ENCODE peak calls at places on chromosomes 6 and 20, in four cellular contexts. B, P, Q and J are unnamed samples.

GRCh38 chr6:158233214-158233795 is 65.2 kb downstream of the GTF2H5 start:
- DNase-seq in P (no peak), B (no peak), Q (no peak), J (no peak)

GRCh38 chr20:53826597-53827291 is 233.1 kb upstream of the ZNF217 start:
- DNase-seq in Q (no peak), B (no peak), P (no peak), J (no peak)

GRCh38 chr20:8078528-8078914 is 53.5 kb upstream of the PLCB1 start:
- DNase-seq in Q (no peak), B (no peak), P (no peak), J (no peak)

GRCh38 chr6:143999406-143999805 is 8.7 kb downstream of the PLAGL1 start:
- DNase-seq in P (no peak), B (no peak), Q (no peak), J (no peak)

GRCh38 chr6:23647045-23647444 is 479.0 kb upstream of the NRSN1 start:
- DNase-seq in P (no peak), B (no peak), Q (no peak), J (no peak)

GRCh38 chr6:44010411-44011349 is 116.6 kb downstream of the MRPL14 start:
- DNase-seq in Q (no peak), P (no peak), B (peak; percentile 63), J (no peak)

GRCh38 chr6:122717350-122717749 is 62.2 kb upstream of the FABP7 start:
- DNase-seq in P (no peak), Q (no peak), B (no peak), J (no peak)

GRCh38 chr6:42545226-42545773 is 18.5 kb upstream of the UBR2 start:
- DNase-seq in B (no peak), P (no peak), Q (no peak), J (no peak)

DNA sequence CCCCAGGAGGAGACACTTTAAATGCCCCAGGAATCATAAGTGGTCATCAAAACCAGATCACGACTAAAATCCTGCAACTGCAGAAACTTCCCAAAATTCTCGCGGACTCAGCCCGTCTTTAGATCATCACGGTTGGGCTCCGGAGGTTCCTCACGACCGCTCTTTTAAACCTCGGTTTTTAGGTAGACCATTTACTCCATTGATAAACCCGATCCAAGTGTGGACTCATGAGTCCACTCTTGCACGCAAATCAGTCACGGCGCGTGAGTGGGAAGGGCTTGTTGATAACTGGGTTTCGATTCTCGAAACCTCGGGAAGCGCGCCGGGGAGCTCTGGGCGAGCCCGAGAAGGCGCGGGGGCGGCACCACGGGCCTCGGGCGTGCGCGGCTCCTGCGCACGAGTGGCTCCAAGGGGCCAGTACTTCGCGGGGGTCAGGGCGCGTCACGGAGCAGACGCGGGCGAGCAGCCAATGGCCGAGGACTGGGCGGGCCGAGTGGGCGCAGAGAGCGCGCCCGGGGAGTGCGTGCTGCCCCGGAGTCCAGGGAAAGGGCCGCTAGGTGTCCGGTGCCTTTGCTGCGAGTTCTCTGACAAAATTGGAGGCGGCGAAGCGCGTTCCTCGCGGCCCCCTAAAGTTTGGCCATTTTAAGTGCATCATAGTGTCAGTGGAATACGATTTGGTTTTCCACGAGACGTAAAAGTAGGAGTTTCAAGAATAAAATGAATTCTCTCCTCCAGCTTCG is 658 bp upstream of the TENT5A start:
- DNase-seq in Q (peak; percentile 83), P (peak; percentile 71), B (peak; percentile 97), J (peak; percentile 85)
- TF ChIP-seq CTCF in Q (no peak), P (no peak), B (no peak), J (no peak)

GRCh38 chr6:146041282-146041681 is 12.4 kb downstream of the GRM1 start:
- DNase-seq in B (no peak), P (peak; percentile 16), Q (peak; percentile 51), J (no peak)
- TF ChIP-seq CTCF in B (peak; percentile 10), P (peak; percentile 30), Q (no peak), J (no peak)

GRCh38 chr20:62370807-62371587 is 3.9 kb upstream of the LAMA5 start:
- DNase-seq in B (peak; percentile 84), P (no peak), Q (no peak), J (no peak)
- TF ChIP-seq CTCF in B (no peak), P (no peak), Q (no peak), J (no peak)

GRCh38 chr6:163443985-163444553 is 29.6 kb downstream of the QKI start:
- DNase-seq in P (no peak), Q (no peak), B (no peak), J (no peak)
- TF ChIP-seq CTCF in P (no peak), Q (peak; percentile 15), B (no peak), J (no peak)

GRCh38 chr6:8215631-8216030 is 113.3 kb upstream of the EEF1E1 start:
- DNase-seq in B (no peak), P (no peak), Q (no peak), J (no peak)
- TF ChIP-seq CTCF in B (no peak), P (no peak), Q (no peak), J (no peak)

GRCh38 chr6:21592953-21593352 is 598 bp upstream of the SOX4 start:
- DNase-seq in P (no peak), B (no peak), Q (no peak), J (no peak)

GRCh38 chr6:21588812-21589811 is 4.4 kb upstream of the SOX4 start:
- DNase-seq in P (peak; percentile 84), Q (peak; percentile 94), B (peak; percentile 94), J (peak; percentile 72)

GRCh38 chr6:21587925-21588811 is 5.4 kb upstream of the SOX4 start:
- DNase-seq in B (peak; percentile 80), Q (peak; percentile 59), P (peak; percentile 66), J (peak; percentile 37)

GRCh38 chr6:21587182-21587924 is 6.2 kb upstream of the SOX4 start:
- DNase-seq in P (peak; percentile 47), Q (peak; percentile 70), B (peak; percentile 84), J (peak; percentile 20)

DNA sequence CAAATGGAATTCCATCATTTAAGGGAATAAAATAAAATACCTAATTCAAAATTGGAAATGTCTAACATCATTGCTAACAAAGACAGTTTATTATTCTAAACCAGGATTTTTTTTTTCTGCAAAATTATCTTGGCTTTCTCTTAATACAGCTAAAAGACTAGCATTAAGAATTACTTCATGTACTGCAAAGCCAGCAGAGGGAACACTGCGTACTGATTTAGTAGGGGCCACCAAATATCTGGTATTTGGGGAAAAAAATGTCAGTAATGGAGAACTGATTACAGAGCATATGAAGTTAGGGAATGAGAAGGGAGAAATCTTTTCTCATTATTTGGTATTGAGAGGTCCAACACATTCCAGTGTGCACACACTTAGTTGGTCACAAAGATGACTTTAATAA is 3.2 kb upstream of the SOX4 start:
- DNase-seq in B (no peak), P (no peak), Q (no peak), J (no peak)
- TF ChIP-seq CTCF in B (no peak), P (no peak), Q (no peak), J (no peak)

DNA sequence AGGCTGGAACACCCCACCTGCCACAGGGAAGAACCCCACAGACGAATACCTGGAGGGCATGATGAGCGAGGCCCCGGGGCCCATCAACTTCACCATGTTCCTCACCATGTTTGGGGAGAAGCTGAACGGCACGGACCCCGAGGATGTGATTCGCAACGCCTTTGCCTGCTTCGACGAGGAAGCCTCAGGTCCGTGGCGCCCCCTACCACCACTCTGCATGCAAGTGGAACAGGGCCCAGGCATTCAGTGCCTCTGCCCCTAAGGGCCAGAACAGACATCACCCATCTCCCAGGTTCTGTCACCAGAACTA is 6.6 kb downstream of the MYL9 start:
- DNase-seq in B (no peak), Q (peak; percentile 40), P (no peak), J (no peak)
- TF ChIP-seq CTCF in B (peak; percentile 7), Q (no peak), P (no peak), J (no peak)

GRCh38 chr6:28053584-28053983 is 26.8 kb upstream of the ZNF165 start:
- DNase-seq in B (no peak), Q (no peak), P (no peak), J (no peak)
- TF ChIP-seq CTCF in B (no peak), Q (no peak), P (no peak), J (no peak)